ENCODE peak calls at places on chromosomes 4 and X, in six cellular contexts. One of them, this sample, is unnamed.

GRCh38 chrX:39755152-39756032 is 342.4 kb downstream of the BCOR start:
- DNase-seq in mesothelial cell of epicardium: peak
- DNase-seq in BE2C: peak
- DNase-seq in neural crest cell: no peak
- DNase-seq in lower leg skin: peak
- DNase-seq in HFF-Myc: peak
- DNase-seq in this sample: no peak

GRCh38 chr4:40475609-40476008 is 140.5 kb downstream of the CHRNA9 start:
- DNase-seq in HFF-Myc: no peak
- DNase-seq in neural crest cell: no peak
- DNase-seq in BE2C: no peak
- DNase-seq in lower leg skin: no peak
- DNase-seq in mesothelial cell of epicardium: no peak
- DNase-seq in this sample: no peak

GRCh38 chr4:139530833-139531427 is 25.1 kb downstream of the SETD7 start:
- DNase-seq in mesothelial cell of epicardium: peak
- DNase-seq in neural crest cell: peak
- DNase-seq in lower leg skin: no peak
- DNase-seq in BE2C: peak
- DNase-seq in HFF-Myc: no peak
- DNase-seq in this sample: peak

GRCh38 chr4:147829401-147830101 is 97.7 kb downstream of the ARHGAP10 start:
- DNase-seq in HFF-Myc: no peak
- DNase-seq in BE2C: no peak
- DNase-seq in mesothelial cell of epicardium: no peak
- DNase-seq in neural crest cell: no peak
- DNase-seq in lower leg skin: peak
- DNase-seq in this sample: no peak

GRCh38 chr4:80302616-80303223 is 32.8 kb upstream of the CFAP299 start:
- DNase-seq in mesothelial cell of epicardium: no peak
- DNase-seq in lower leg skin: no peak
- DNase-seq in neural crest cell: no peak
- DNase-seq in HFF-Myc: no peak
- DNase-seq in BE2C: no peak
- DNase-seq in this sample: no peak

GRCh38 chrX:81542255-81542654 is 340.4 kb downstream of the SH3BGRL start:
- DNase-seq in BE2C: no peak
- DNase-seq in neural crest cell: no peak
- DNase-seq in lower leg skin: no peak
- DNase-seq in HFF-Myc: no peak
- DNase-seq in mesothelial cell of epicardium: no peak
- DNase-seq in this sample: no peak

GRCh38 chr4:992297-993110 is 700 bp downstream of the SLC26A1 start:
- DNase-seq in mesothelial cell of epicardium: no peak
- DNase-seq in neural crest cell: no peak
- DNase-seq in lower leg skin: no peak
- DNase-seq in HFF-Myc: no peak
- DNase-seq in BE2C: no peak
- DNase-seq in this sample: peak

GRCh38 chrX:95764972-95765451 is 919.6 kb upstream of the DIAPH2 start:
- DNase-seq in lower leg skin: peak
- DNase-seq in HFF-Myc: no peak
- DNase-seq in neural crest cell: peak
- DNase-seq in BE2C: no peak
- DNase-seq in mesothelial cell of epicardium: no peak
- DNase-seq in this sample: no peak

GRCh38 chrX:109732319-109732779 is 708 bp downstream of the ACSL4 start:
- DNase-seq in neural crest cell: no peak
- DNase-seq in HFF-Myc: no peak
- DNase-seq in mesothelial cell of epicardium: no peak
- DNase-seq in lower leg skin: no peak
- DNase-seq in BE2C: no peak
- DNase-seq in this sample: peak

GRCh38 chr4:76208005-76208765 is 5.4 kb downstream of the SCARB2 start:
- DNase-seq in mesothelial cell of epicardium: no peak
- DNase-seq in lower leg skin: peak
- DNase-seq in neural crest cell: no peak
- DNase-seq in HFF-Myc: peak
- DNase-seq in BE2C: peak
- DNase-seq in this sample: no peak

GRCh38 chr4:791866-792630 is 33.9 kb downstream of the CPLX1 start:
- DNase-seq in neural crest cell: no peak
- DNase-seq in mesothelial cell of epicardium: no peak
- DNase-seq in BE2C: no peak
- DNase-seq in HFF-Myc: no peak
- DNase-seq in lower leg skin: no peak
- DNase-seq in this sample: no peak

GRCh38 chr4:184420881-184421416 is 53.4 kb downstream of the IRF2 start:
- DNase-seq in BE2C: no peak
- DNase-seq in neural crest cell: no peak
- DNase-seq in mesothelial cell of epicardium: no peak
- DNase-seq in lower leg skin: no peak
- DNase-seq in HFF-Myc: no peak
- DNase-seq in this sample: no peak

GRCh38 chr4:1012031-1012739 is 759 bp downstream of the FGFRL1 start:
- DNase-seq in lower leg skin: no peak
- DNase-seq in neural crest cell: no peak
- DNase-seq in HFF-Myc: no peak
- DNase-seq in BE2C: no peak
- DNase-seq in mesothelial cell of epicardium: no peak
- DNase-seq in this sample: no peak

GRCh38 chr4:129261584-129261983 is 165.6 kb downstream of the C4orf33 start:
- DNase-seq in HFF-Myc: no peak
- DNase-seq in neural crest cell: no peak
- DNase-seq in lower leg skin: no peak
- DNase-seq in mesothelial cell of epicardium: no peak
- DNase-seq in BE2C: peak
- DNase-seq in this sample: no peak

GRCh38 chr4:8147231-8147970 is 11.2 kb downstream of the ABLIM2 start:
- DNase-seq in lower leg skin: no peak
- DNase-seq in BE2C: no peak
- DNase-seq in HFF-Myc: no peak
- DNase-seq in neural crest cell: no peak
- DNase-seq in mesothelial cell of epicardium: no peak
- DNase-seq in this sample: peak

GRCh38 chr4:187103351-187103750 is 379.7 kb upstream of the FAT1 start:
- DNase-seq in BE2C: no peak
- DNase-seq in mesothelial cell of epicardium: no peak
- DNase-seq in neural crest cell: no peak
- DNase-seq in HFF-Myc: no peak
- DNase-seq in lower leg skin: no peak
- DNase-seq in this sample: no peak

GRCh38 chr4:151709587-151709986 is 51.2 kb downstream of the GATB start:
- DNase-seq in lower leg skin: no peak
- DNase-seq in mesothelial cell of epicardium: no peak
- DNase-seq in HFF-Myc: no peak
- DNase-seq in neural crest cell: no peak
- DNase-seq in BE2C: no peak
- DNase-seq in this sample: no peak

GRCh38 chrX:153723351-153724251 is 586 bp downstream of the BCAP31 start:
- DNase-seq in HFF-Myc: no peak
- DNase-seq in lower leg skin: no peak
- DNase-seq in neural crest cell: no peak
- DNase-seq in BE2C: peak
- DNase-seq in mesothelial cell of epicardium: peak
- DNase-seq in this sample: peak

GRCh38 chr4:168857546-168858314 is 152.3 kb downstream of the CBR4 start:
- DNase-seq in neural crest cell: no peak
- DNase-seq in BE2C: no peak
- DNase-seq in mesothelial cell of epicardium: no peak
- DNase-seq in HFF-Myc: no peak
- DNase-seq in lower leg skin: no peak
- DNase-seq in this sample: no peak

GRCh38 chr4:67754288-67754687 is at the start of gene GNRHR:
- DNase-seq in BE2C: no peak
- DNase-seq in HFF-Myc: no peak
- DNase-seq in mesothelial cell of epicardium: no peak
- DNase-seq in neural crest cell: no peak
- DNase-seq in lower leg skin: no peak
- DNase-seq in this sample: no peak

GRCh38 chr4:147040874-147041273 is 95.2 kb upstream of the TTC29 start:
- DNase-seq in BE2C: no peak
- DNase-seq in mesothelial cell of epicardium: no peak
- DNase-seq in HFF-Myc: no peak
- DNase-seq in neural crest cell: no peak
- DNase-seq in lower leg skin: no peak
- DNase-seq in this sample: no peak

GRCh38 chrX:65582450-65583082 is 48.0 kb upstream of the LAS1L start:
- DNase-seq in lower leg skin: no peak
- DNase-seq in BE2C: no peak
- DNase-seq in HFF-Myc: no peak
- DNase-seq in neural crest cell: no peak
- DNase-seq in mesothelial cell of epicardium: no peak
- DNase-seq in this sample: peak

GRCh38 chr4:149465941-149466340 is 349.7 kb downstream of the IQCM start:
- DNase-seq in lower leg skin: no peak
- DNase-seq in neural crest cell: no peak
- DNase-seq in mesothelial cell of epicardium: no peak
- DNase-seq in BE2C: no peak
- DNase-seq in HFF-Myc: no peak
- DNase-seq in this sample: no peak

DNA sequence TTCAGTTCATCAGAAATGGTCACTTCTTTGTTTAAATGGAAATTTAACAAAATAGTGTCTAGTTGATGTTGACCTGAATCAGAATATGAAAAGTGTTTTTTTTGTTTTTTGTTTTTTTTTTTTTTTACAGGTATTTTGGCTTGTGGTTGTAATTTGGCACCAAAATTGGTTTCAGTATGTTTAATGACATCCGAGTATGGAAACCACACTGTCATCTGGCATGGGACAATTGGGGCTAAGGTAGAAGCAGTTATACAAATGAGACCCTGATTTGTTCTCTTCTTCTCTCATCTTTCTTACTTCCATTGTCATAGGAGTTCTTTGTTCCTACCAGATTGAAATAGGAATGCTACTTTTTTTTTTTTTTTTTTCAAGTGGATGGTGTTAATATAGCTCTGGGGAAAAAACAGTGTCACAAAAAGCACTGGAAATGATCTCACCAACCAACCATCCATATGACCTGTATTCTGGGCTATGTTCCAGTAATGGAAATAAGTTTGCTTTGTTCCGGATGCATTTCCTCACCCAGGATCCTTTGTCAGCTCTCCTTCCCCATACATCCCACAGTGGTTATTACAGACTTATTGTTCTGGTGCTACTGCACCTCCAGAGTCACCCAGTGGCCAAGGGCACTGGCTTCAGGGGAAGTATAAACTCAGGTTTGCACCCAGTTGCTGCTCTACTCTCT is 95.8 kb downstream of the ATXN3L start:
- DNase-seq in lower leg skin: peak
- DNase-seq in BE2C: no peak
- DNase-seq in HFF-Myc: peak
- DNase-seq in neural crest cell: no peak
- DNase-seq in mesothelial cell of epicardium: no peak
- DNase-seq in this sample: no peak
- TF ChIP-seq CTCF in lower leg skin: no peak
- TF ChIP-seq CTCF in BE2C: no peak
- TF ChIP-seq CTCF in HFF-Myc: no peak
- TF ChIP-seq CTCF in neural crest cell: no peak
- TF ChIP-seq CTCF in mesothelial cell of epicardium: no peak
- TF ChIP-seq CTCF in this sample: no peak

GRCh38 chr4:124711469-124712416 is 789 bp downstream of the ANKRD50 start:
- DNase-seq in BE2C: peak
- DNase-seq in lower leg skin: peak
- DNase-seq in HFF-Myc: no peak
- DNase-seq in mesothelial cell of epicardium: no peak
- DNase-seq in neural crest cell: peak
- DNase-seq in this sample: peak
- TF ChIP-seq CTCF in BE2C: peak
- TF ChIP-seq CTCF in lower leg skin: no peak
- TF ChIP-seq CTCF in HFF-Myc: peak
- TF ChIP-seq CTCF in mesothelial cell of epicardium: no peak
- TF ChIP-seq CTCF in neural crest cell: peak
- TF ChIP-seq CTCF in this sample: no peak

GRCh38 chr4:2071252-2071911 is 12.3 kb downstream of the NAT8L start:
- DNase-seq in HFF-Myc: no peak
- DNase-seq in mesothelial cell of epicardium: no peak
- DNase-seq in BE2C: no peak
- DNase-seq in neural crest cell: peak
- DNase-seq in lower leg skin: no peak
- DNase-seq in this sample: peak
- TF ChIP-seq CTCF in HFF-Myc: no peak
- TF ChIP-seq CTCF in mesothelial cell of epicardium: no peak
- TF ChIP-seq CTCF in BE2C: no peak
- TF ChIP-seq CTCF in neural crest cell: no peak
- TF ChIP-seq CTCF in lower leg skin: no peak
- TF ChIP-seq CTCF in this sample: no peak

GRCh38 chr4:10527438-10527837 is 70.2 kb upstream of the ZNF518B start:
- DNase-seq in HFF-Myc: no peak
- DNase-seq in neural crest cell: no peak
- DNase-seq in BE2C: no peak
- DNase-seq in lower leg skin: no peak
- DNase-seq in mesothelial cell of epicardium: no peak
- DNase-seq in this sample: no peak

GRCh38 chr4:10529256-10529890 is 72.1 kb upstream of the ZNF518B start:
- DNase-seq in lower leg skin: no peak
- DNase-seq in mesothelial cell of epicardium: no peak
- DNase-seq in HFF-Myc: no peak
- DNase-seq in neural crest cell: no peak
- DNase-seq in BE2C: no peak
- DNase-seq in this sample: no peak

GRCh38 chr4:10529891-10530786 is 72.9 kb upstream of the ZNF518B start:
- DNase-seq in neural crest cell: no peak
- DNase-seq in lower leg skin: peak
- DNase-seq in BE2C: no peak
- DNase-seq in mesothelial cell of epicardium: no peak
- DNase-seq in HFF-Myc: no peak
- DNase-seq in this sample: no peak

GRCh38 chr4:10524196-10524833 is 67.1 kb upstream of the ZNF518B start:
- DNase-seq in HFF-Myc: no peak
- DNase-seq in lower leg skin: peak
- DNase-seq in neural crest cell: no peak
- DNase-seq in mesothelial cell of epicardium: no peak
- DNase-seq in BE2C: no peak
- DNase-seq in this sample: no peak

DNA sequence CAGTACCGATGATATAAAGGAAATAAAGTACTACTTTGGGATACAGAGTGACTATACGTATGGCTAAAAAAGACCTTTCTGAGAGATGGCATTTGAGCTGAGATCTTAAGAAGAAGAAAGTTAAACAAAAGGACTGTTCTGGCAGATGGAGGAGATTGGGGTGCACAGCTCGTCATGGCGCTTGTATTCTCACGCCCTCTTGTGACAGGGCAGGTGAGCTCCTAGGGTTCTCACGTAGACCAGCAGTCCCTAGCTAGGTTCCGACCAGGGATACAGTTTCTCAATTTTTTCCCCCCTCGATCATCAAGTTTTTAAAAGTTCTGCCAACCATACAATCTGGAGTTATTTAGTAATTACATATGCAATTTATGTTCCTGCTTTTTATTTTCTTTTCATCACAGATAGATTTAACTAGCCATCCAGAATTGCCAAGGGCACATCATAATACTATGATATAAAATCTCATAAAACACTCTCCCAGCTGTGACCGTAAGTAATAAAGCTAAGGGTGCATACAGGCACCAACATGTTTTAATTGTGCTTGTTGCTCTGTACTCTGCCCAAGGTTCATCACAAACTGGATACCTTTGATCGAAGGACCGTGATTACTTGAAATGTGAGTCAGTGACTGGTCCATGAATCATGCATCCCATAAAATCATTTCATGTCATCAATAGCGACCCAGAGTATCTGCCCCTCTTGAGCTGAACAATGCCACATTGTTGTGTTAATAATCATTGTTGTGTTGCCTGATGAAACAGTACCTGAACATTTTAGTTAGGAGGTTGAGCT is 69.4 kb upstream of the ZNF518B start:
- DNase-seq in BE2C: no peak
- DNase-seq in lower leg skin: no peak
- DNase-seq in neural crest cell: no peak
- DNase-seq in HFF-Myc: no peak
- DNase-seq in mesothelial cell of epicardium: no peak
- DNase-seq in this sample: no peak
- TF ChIP-seq CTCF in BE2C: no peak
- TF ChIP-seq CTCF in lower leg skin: no peak
- TF ChIP-seq CTCF in neural crest cell: no peak
- TF ChIP-seq CTCF in HFF-Myc: no peak
- TF ChIP-seq CTCF in mesothelial cell of epicardium: no peak
- TF ChIP-seq CTCF in this sample: no peak